ENCODE peak calls at places on chromosome 18, in five cellular contexts. M is LHCN-M2; Y is HL-60; V is CD4-positive, alpha-beta T cell; G is stomach. I is an unnamed sample.

GRCh38 chr18:78271790-78272189 is 707.8 kb upstream of the SALL3 start:
- DNase-seq in M (no peak), G (no peak), V (no peak), Y (no peak), I (no peak)

GRCh38 chr18:13585379-13586153 is 140.8 kb downstream of the FAM210A start:
- DNase-seq in V (no peak), G (no peak), M (no peak), Y (no peak), I (no peak)

GRCh38 chr18:28136071-28136470 is 40.9 kb downstream of the CDH2 start:
- DNase-seq in Y (no peak), M (no peak), G (no peak), V (no peak), I (no peak)

GRCh38 chr18:11115268-11115667 is 34.1 kb downstream of the PIEZO2 start:
- DNase-seq in Y (no peak), G (no peak), V (no peak), M (peak), I (no peak)

GRCh38 chr18:24930478-24930877 is 421.5 kb downstream of the ZNF521 start:
- DNase-seq in V (no peak), G (no peak), Y (no peak), M (no peak), I (no peak)

GRCh38 chr18:63232826-63233225 is 86.7 kb downstream of the BCL2 start:
- DNase-seq in M (no peak), V (no peak), G (no peak), Y (no peak), I (no peak)

GRCh38 chr18:12460874-12461273 is 53.1 kb downstream of the PRELID3A start:
- DNase-seq in V (no peak), G (no peak), Y (no peak), M (no peak), I (no peak)

GRCh38 chr18:3468066-3468705 is 18.2 kb downstream of the TGIF1 start:
- DNase-seq in M (no peak), Y (no peak), G (no peak), V (no peak), I (no peak)

GRCh38 chr18:47944972-47945843 is 14.7 kb upstream of the SMAD2 start:
- DNase-seq in V (no peak), G (no peak), Y (no peak), M (peak), I (no peak)

GRCh38 chr18:61096231-61096630 is 237.0 kb upstream of the CDH20 start:
- DNase-seq in Y (no peak), G (no peak), V (no peak), M (no peak), I (no peak)

GRCh38 chr18:8835556-8835955 is 130.2 kb downstream of the MTCL1 start:
- DNase-seq in G (no peak), Y (peak), M (peak), V (no peak), I (no peak)

GRCh38 chr18:41391616-41392610 is 563.1 kb upstream of the PIK3C3 start:
- DNase-seq in Y (peak), G (peak), V (no peak), M (no peak), I (peak)

GRCh38 chr18:77567202-77567601 is 317.6 kb downstream of the GALR1 start:
- DNase-seq in G (no peak), M (no peak), V (no peak), Y (no peak), I (peak)

GRCh38 chr18:35289293-35290069 is 548 bp downstream of the ZSCAN30 start:
- DNase-seq in M (peak), G (peak), Y (peak), V (no peak), I (peak)

GRCh38 chr18:39462436-39462835 is 1896.8 kb upstream of the CELF4 start:
- DNase-seq in M (peak), G (no peak), Y (no peak), V (no peak), I (no peak)

GRCh38 chr18:63317982-63318881 is 1.3 kb downstream of the BCL2 start:
- DNase-seq in M (peak), V (peak), G (peak), Y (peak), I (peak)

GRCh38 chr18:44039826-44040225 is 640.9 kb upstream of the SETBP1 start:
- DNase-seq in G (no peak), V (no peak), M (no peak), Y (no peak), I (no peak)

GRCh38 chr18:9242987-9243386 is 91.6 kb upstream of the TWSG1 start:
- DNase-seq in Y (peak), M (no peak), V (no peak), G (no peak), I (no peak)